ENCODE peak calls at places on chromosome 5, in seven cellular contexts. W is Panc1, U is adrenal gland, M is pancreas, B is prostate gland, H is testis, O is HCT116. D is an unnamed sample. For H3K27me3, the result is how much of the 10 kb centered on the place peaks cover.

GRCh38 chr5:157548513-157549282 is 26.9 kb downstream of the ADAM19 start:
- DNase-seq in B (no peak), H (no peak), W (no peak), O (no peak), M (no peak), U (peak), D (no peak)

GRCh38 chr5:17828709-17829108 is 194.4 kb downstream of the TAF11L14 start:
- DNase-seq in O (no peak), U (no peak), W (no peak), B (no peak), H (no peak), M (no peak), D (no peak)

GRCh38 chr5:58114324-58114723 is 345.6 kb downstream of the PLK2 start:
- DNase-seq in B (no peak), O (no peak), W (no peak), H (no peak), M (no peak), U (no peak), D (peak)

GRCh38 chr5:154971501-154971900 is 30.6 kb downstream of the MRPL22 start:
- DNase-seq in W (no peak), M (no peak), B (no peak), O (no peak), U (no peak), H (no peak), D (no peak)

GRCh38 chr5:171534009-171534895 is 114.8 kb downstream of the FGF18 start:
- DNase-seq in U (no peak), M (no peak), W (no peak), H (no peak), O (no peak), B (no peak), D (no peak)

GRCh38 chr5:103098993-103099392 is 20.9 kb downstream of the GIN1 start:
- DNase-seq in H (no peak), W (no peak), B (no peak), U (no peak), M (no peak), O (no peak), D (no peak)

GRCh38 chr5:33810491-33811120 is 81.2 kb downstream of the ADAMTS12 start:
- DNase-seq in O (no peak), B (no peak), W (no peak), M (no peak), U (no peak), H (no peak), D (no peak)

GRCh38 chr5:72302171-72302570 is 17.9 kb downstream of the MRPS27 start:
- DNase-seq in O (no peak), M (no peak), U (no peak), H (no peak), W (no peak), B (no peak), D (no peak)

GRCh38 chr5:11149136-11149535 is 388.1 kb upstream of the DAP start:
- DNase-seq in B (no peak), O (no peak), H (no peak), M (no peak), U (no peak), W (no peak), D (no peak)

GRCh38 chr5:36111238-36111637 is 40.4 kb downstream of the LMBRD2 start:
- DNase-seq in B (no peak), W (no peak), U (no peak), H (no peak), M (no peak), O (no peak), D (no peak)

GRCh38 chr5:160480652-160481051 is 59.0 kb downstream of the PTTG1 start:
- DNase-seq in M (no peak), U (no peak), B (no peak), O (no peak), H (no peak), W (no peak), D (no peak)

GRCh38 chr5:141383345-141383744 is 803 bp downstream of the PCDHGA7 start:
- DNase-seq in O (no peak), U (no peak), H (no peak), M (no peak), B (no peak), W (no peak), D (no peak)
- H3K4me3 ChIP-seq in O (no peak), U (no peak), H (no peak), M (peak), B (no peak), W (no peak), D (no peak)

DNA sequence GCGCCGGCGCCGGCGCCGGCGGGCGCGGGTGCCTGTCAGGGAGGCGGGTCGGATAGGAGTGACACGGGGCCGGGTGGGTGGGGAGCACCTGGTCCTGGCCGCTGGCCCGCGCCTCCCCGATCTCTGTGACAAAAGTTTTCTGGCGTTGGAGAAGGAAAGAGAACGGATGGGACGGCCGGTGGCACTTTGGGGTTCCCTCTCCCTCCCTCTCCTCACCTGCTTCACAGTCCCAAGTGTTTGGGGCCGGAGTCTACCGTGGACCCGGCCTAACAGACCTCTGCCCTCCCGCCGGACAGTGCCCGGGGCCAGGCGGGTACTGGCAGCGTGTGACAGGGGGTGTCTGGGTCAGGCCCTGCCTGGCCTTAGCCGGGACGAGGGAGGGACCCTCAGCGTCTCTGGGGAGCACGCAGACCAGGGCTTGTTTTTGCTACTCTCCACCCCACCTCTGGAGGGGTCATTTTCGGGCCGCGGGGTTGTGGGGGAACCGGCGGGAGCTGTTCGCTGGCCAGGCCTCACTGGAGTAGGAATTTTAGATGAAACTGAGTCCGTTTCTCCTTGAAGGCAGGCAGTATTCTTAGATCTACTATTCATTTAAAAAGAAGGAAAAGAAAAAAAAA is 1.7 kb downstream of the PRDM6 start:
- DNase-seq in O (no peak), W (no peak), H (no peak), B (no peak), M (no peak), U (no peak), D (no peak)
- H3K27me3 ChIP-seq in O (under half), W (half or more), H (under half), B (half or more), M (under half), U (half or more), D (half or more)

GRCh38 chr5:30041291-30041690 is 1152.2 kb upstream of the CDH6 start:
- DNase-seq in H (no peak), O (no peak), M (no peak), B (no peak), U (no peak), W (no peak), D (no peak)

GRCh38 chr5:30039379-30039778 is 1154.1 kb upstream of the CDH6 start:
- DNase-seq in O (no peak), B (no peak), W (no peak), H (no peak), M (no peak), U (no peak), D (no peak)

GRCh38 chr5:30042677-30043076 is 1150.8 kb upstream of the CDH6 start:
- DNase-seq in O (no peak), H (no peak), W (no peak), M (no peak), B (no peak), U (no peak), D (no peak)

GRCh38 chr5:30041831-30042385 is 1151.6 kb upstream of the CDH6 start:
- DNase-seq in O (no peak), H (no peak), U (no peak), M (no peak), W (no peak), B (no peak), D (no peak)

DNA sequence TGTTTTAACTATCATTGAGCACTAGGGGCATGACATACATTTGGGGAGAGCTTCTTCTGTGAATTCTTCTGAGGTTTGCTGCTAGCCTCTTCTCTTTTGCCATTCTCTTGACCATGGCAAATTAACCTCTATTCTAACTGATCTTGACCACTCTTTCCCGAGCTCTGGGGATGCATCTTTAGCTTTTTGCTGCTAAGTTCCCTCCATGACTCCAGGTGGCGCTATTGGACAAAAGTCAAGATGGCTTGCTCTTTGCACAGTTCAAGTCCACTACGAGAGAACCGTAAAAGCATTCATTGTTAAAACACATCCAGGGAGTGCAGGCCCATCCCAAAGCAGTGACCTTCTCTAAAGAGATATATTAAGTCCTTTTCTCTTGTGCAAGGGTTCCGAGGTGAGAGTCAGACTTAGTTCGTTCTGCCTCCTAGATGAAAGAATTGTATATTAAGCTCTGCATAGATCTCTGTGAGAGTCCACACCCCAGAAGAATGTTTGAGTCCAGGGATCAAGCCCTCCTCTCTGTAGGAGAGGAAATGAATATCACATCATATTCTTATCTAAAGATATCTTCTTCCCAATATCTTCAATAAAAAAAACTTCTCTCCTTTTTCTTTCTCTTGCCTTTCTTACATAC is 1152.9 kb upstream of the CDH6 start:
- DNase-seq in B (no peak), U (peak), O (peak), M (no peak), H (peak), W (peak), D (peak)
- TF ChIP-seq CTCF in B (no peak), U (no peak), O (peak), M (peak), H (peak), W (peak), D (peak)

GRCh38 chr5:43312076-43312620 is 1.1 kb downstream of the HMGCS1 start:
- DNase-seq in H (peak), B (no peak), W (no peak), U (no peak), O (no peak), M (no peak), D (no peak)

GRCh38 chr5:43305948-43306563 is 7.2 kb downstream of the HMGCS1 start:
- DNase-seq in O (peak), W (peak), B (peak), M (no peak), U (no peak), H (peak), D (no peak)

GRCh38 chr5:43312699-43313034 is 545 bp downstream of the HMGCS1 start:
- DNase-seq in W (no peak), M (no peak), H (no peak), U (no peak), O (no peak), B (no peak), D (no peak)

GRCh38 chr5:43309657-43310056 is 3.6 kb downstream of the HMGCS1 start:
- DNase-seq in B (peak), U (no peak), H (no peak), W (no peak), M (no peak), O (no peak), D (no peak)

GRCh38 chr5:43309122-43309521 is 4.1 kb downstream of the HMGCS1 start:
- DNase-seq in O (no peak), U (no peak), H (no peak), B (no peak), M (no peak), W (no peak), D (no peak)
- H3K4me3 ChIP-seq in O (no peak), U (no peak), H (no peak), B (no peak), M (no peak), W (no peak), D (no peak)

DNA sequence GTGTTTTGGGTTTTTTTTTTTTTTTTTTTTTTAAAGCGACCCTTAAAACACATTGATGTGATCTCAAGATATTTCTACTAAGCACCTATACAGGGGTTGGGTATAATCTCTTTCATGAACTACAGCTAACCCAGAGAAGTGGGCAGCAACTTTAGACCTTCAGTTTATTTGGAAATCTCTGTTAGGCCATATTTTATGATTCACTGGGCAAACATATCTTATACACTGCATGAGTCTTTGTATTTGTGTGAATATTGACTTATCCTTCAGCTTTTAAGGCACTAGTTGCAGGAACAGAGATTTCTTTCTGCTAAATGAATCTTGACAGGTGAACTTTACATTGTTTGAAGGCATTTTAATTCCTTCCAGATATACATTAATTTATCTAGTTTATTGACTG is 194.4 kb downstream of the ARRDC3 start:
- DNase-seq in O (no peak), W (no peak), U (no peak), H (no peak), B (no peak), M (no peak), D (no peak)
- H3K27me3 ChIP-seq in O (under half), W (under half), U (under half), H (under half), B (under half), M (under half), D (under half)

GRCh38 chr5:6717247-6717646 is 4.0 kb downstream of the TENT4A start:
- DNase-seq in M (no peak), W (no peak), O (no peak), H (no peak), U (no peak), B (no peak), D (no peak)
- TF ChIP-seq CTCF in M (no peak), W (no peak), O (no peak), H (no peak), U (no peak), B (no peak), D (no peak)

GRCh38 chr5:2753452-2754409 is 2.3 kb upstream of the IRX2 start:
- DNase-seq in O (no peak), B (no peak), H (no peak), U (no peak), W (no peak), M (no peak), D (no peak)
- H3K4me3 ChIP-seq in O (no peak), B (no peak), H (no peak), U (no peak), W (no peak), M (no peak), D (no peak)

GRCh38 chr5:136194611-136195010 is 1.6 kb upstream of the SMIM32 start:
- DNase-seq in M (no peak), B (no peak), H (no peak), W (no peak), O (no peak), U (no peak), D (no peak)
- H3K27me3 ChIP-seq in M (under half), B (under half), H (under half), W (under half), O (under half), U (under half), D (under half)

GRCh38 chr5:125552486-125552885 is 806.0 kb upstream of the ZNF608 start:
- DNase-seq in O (no peak), H (no peak), U (no peak), B (no peak), M (no peak), W (no peak), D (no peak)
- TF ChIP-seq CTCF in O (no peak), H (no peak), U (no peak), B (no peak), M (no peak), W (no peak), D (no peak)

GRCh38 chr5:150731669-150732068 is 27.1 kb downstream of the DCTN4 start:
- DNase-seq in U (no peak), M (no peak), H (no peak), O (no peak), B (no peak), W (no peak), D (no peak)

GRCh38 chr5:150738862-150739261 is 20.0 kb downstream of the DCTN4 start:
- DNase-seq in U (no peak), H (no peak), B (no peak), W (no peak), M (no peak), O (no peak), D (no peak)

GRCh38 chr5:150729859-150730258 is 29.0 kb downstream of the DCTN4 start:
- DNase-seq in O (no peak), W (no peak), B (no peak), H (no peak), U (no peak), M (no peak), D (no peak)

GRCh38 chr5:150734579-150735384 is 24.0 kb downstream of the DCTN4 start:
- DNase-seq in H (peak), B (no peak), U (peak), O (no peak), M (no peak), W (no peak), D (no peak)
- H3K4me3 ChIP-seq in H (no peak), B (no peak), U (no peak), O (no peak), M (no peak), W (no peak), D (no peak)